ENCODE peak calls at places on chromosomes 4 and X, in six cellular contexts. One of them, this sample, is unnamed.

GRCh38 chrX:67780694-67781109 is 236.9 kb downstream of the AR start:
- DNase-seq in NCI-H1417 treated with DMSO at 0.1 percent for 48 hours: no peak
- DNase-seq in cardiac septum: peak
- DNase-seq in NCI-H1436 treated with DMSO at 0.1 percent for 48 hours: no peak
- DNase-seq in bronchial epithelial cell: peak
- DNase-seq in activated CD4-positive, alpha-beta T cell treated with anti-CD3 and anti-CD28 coated beads for 36 hours: peak
- DNase-seq in this sample: peak

GRCh38 chrX:5753291-5753690 is 475.4 kb downstream of the NLGN4X start:
- DNase-seq in cardiac septum: no peak
- DNase-seq in NCI-H1436 treated with DMSO at 0.1 percent for 48 hours: no peak
- DNase-seq in activated CD4-positive, alpha-beta T cell treated with anti-CD3 and anti-CD28 coated beads for 36 hours: no peak
- DNase-seq in NCI-H1417 treated with DMSO at 0.1 percent for 48 hours: no peak
- DNase-seq in bronchial epithelial cell: no peak
- DNase-seq in this sample: no peak

GRCh38 chr4:73964862-73965611 is 16.8 kb downstream of the PF4 start:
- DNase-seq in NCI-H1417 treated with DMSO at 0.1 percent for 48 hours: no peak
- DNase-seq in bronchial epithelial cell: peak
- DNase-seq in cardiac septum: no peak
- DNase-seq in NCI-H1436 treated with DMSO at 0.1 percent for 48 hours: no peak
- DNase-seq in activated CD4-positive, alpha-beta T cell treated with anti-CD3 and anti-CD28 coated beads for 36 hours: no peak
- DNase-seq in this sample: no peak

GRCh38 chr4:40199999-40200880 is 3.4 kb downstream of the RHOH start:
- DNase-seq in NCI-H1436 treated with DMSO at 0.1 percent for 48 hours: no peak
- DNase-seq in cardiac septum: no peak
- DNase-seq in bronchial epithelial cell: no peak
- DNase-seq in NCI-H1417 treated with DMSO at 0.1 percent for 48 hours: no peak
- DNase-seq in activated CD4-positive, alpha-beta T cell treated with anti-CD3 and anti-CD28 coated beads for 36 hours: peak
- DNase-seq in this sample: peak

GRCh38 chrX:71911731-71912050 is 1.0 kb downstream of the NHSL2 start:
- DNase-seq in NCI-H1417 treated with DMSO at 0.1 percent for 48 hours: no peak
- DNase-seq in activated CD4-positive, alpha-beta T cell treated with anti-CD3 and anti-CD28 coated beads for 36 hours: peak
- DNase-seq in NCI-H1436 treated with DMSO at 0.1 percent for 48 hours: no peak
- DNase-seq in bronchial epithelial cell: no peak
- DNase-seq in cardiac septum: no peak
- DNase-seq in this sample: no peak

GRCh38 chr4:2526559-2526958 is 9.9 kb upstream of the FAM193A start:
- DNase-seq in activated CD4-positive, alpha-beta T cell treated with anti-CD3 and anti-CD28 coated beads for 36 hours: peak
- DNase-seq in NCI-H1436 treated with DMSO at 0.1 percent for 48 hours: no peak
- DNase-seq in NCI-H1417 treated with DMSO at 0.1 percent for 48 hours: no peak
- DNase-seq in bronchial epithelial cell: no peak
- DNase-seq in cardiac septum: no peak
- DNase-seq in this sample: no peak

GRCh38 chrX:78182881-78183280 is 43.4 kb upstream of the TAF9B start:
- DNase-seq in activated CD4-positive, alpha-beta T cell treated with anti-CD3 and anti-CD28 coated beads for 36 hours: no peak
- DNase-seq in NCI-H1436 treated with DMSO at 0.1 percent for 48 hours: no peak
- DNase-seq in cardiac septum: no peak
- DNase-seq in bronchial epithelial cell: no peak
- DNase-seq in NCI-H1417 treated with DMSO at 0.1 percent for 48 hours: no peak
- DNase-seq in this sample: no peak

GRCh38 chrX:24214568-24214967 is 65.0 kb downstream of the ZFX start:
- DNase-seq in NCI-H1417 treated with DMSO at 0.1 percent for 48 hours: no peak
- DNase-seq in bronchial epithelial cell: no peak
- DNase-seq in NCI-H1436 treated with DMSO at 0.1 percent for 48 hours: no peak
- DNase-seq in activated CD4-positive, alpha-beta T cell treated with anti-CD3 and anti-CD28 coated beads for 36 hours: no peak
- DNase-seq in cardiac septum: no peak
- DNase-seq in this sample: no peak

GRCh38 chrX:10506781-10507180 is 113.6 kb downstream of the MID1 start:
- DNase-seq in bronchial epithelial cell: no peak
- DNase-seq in NCI-H1436 treated with DMSO at 0.1 percent for 48 hours: no peak
- DNase-seq in NCI-H1417 treated with DMSO at 0.1 percent for 48 hours: no peak
- DNase-seq in activated CD4-positive, alpha-beta T cell treated with anti-CD3 and anti-CD28 coated beads for 36 hours: no peak
- DNase-seq in cardiac septum: no peak
- DNase-seq in this sample: no peak

GRCh38 chrX:67892391-67892790 is 348.6 kb downstream of the AR start:
- DNase-seq in bronchial epithelial cell: no peak
- DNase-seq in NCI-H1436 treated with DMSO at 0.1 percent for 48 hours: no peak
- DNase-seq in activated CD4-positive, alpha-beta T cell treated with anti-CD3 and anti-CD28 coated beads for 36 hours: no peak
- DNase-seq in NCI-H1417 treated with DMSO at 0.1 percent for 48 hours: no peak
- DNase-seq in cardiac septum: no peak
- DNase-seq in this sample: no peak

GRCh38 chr4:41236508-41236907 is 20.2 kb upstream of the UCHL1 start:
- DNase-seq in NCI-H1436 treated with DMSO at 0.1 percent for 48 hours: no peak
- DNase-seq in NCI-H1417 treated with DMSO at 0.1 percent for 48 hours: no peak
- DNase-seq in bronchial epithelial cell: no peak
- DNase-seq in cardiac septum: no peak
- DNase-seq in activated CD4-positive, alpha-beta T cell treated with anti-CD3 and anti-CD28 coated beads for 36 hours: no peak
- DNase-seq in this sample: no peak

GRCh38 chr4:105472871-105473339 is 957 bp downstream of the PPA2 start:
- DNase-seq in NCI-H1417 treated with DMSO at 0.1 percent for 48 hours: no peak
- DNase-seq in activated CD4-positive, alpha-beta T cell treated with anti-CD3 and anti-CD28 coated beads for 36 hours: no peak
- DNase-seq in cardiac septum: no peak
- DNase-seq in bronchial epithelial cell: no peak
- DNase-seq in NCI-H1436 treated with DMSO at 0.1 percent for 48 hours: no peak
- DNase-seq in this sample: no peak

GRCh38 chr4:6095023-6095817 is 77.0 kb upstream of the C4orf50 start:
- DNase-seq in NCI-H1436 treated with DMSO at 0.1 percent for 48 hours: no peak
- DNase-seq in bronchial epithelial cell: peak
- DNase-seq in NCI-H1417 treated with DMSO at 0.1 percent for 48 hours: no peak
- DNase-seq in activated CD4-positive, alpha-beta T cell treated with anti-CD3 and anti-CD28 coated beads for 36 hours: peak
- DNase-seq in cardiac septum: no peak
- DNase-seq in this sample: no peak

This sample was measured in SIG-M5.